ENCODE peak calls at places on chromosomes 4 and X, in six cellular contexts. One of them, this sample, is unnamed. For H3K36me3 and H3K4me1, the result is how much of the 10 kb centered on the place peaks cover.

GRCh38 chr4:14800977-14801376 is 201.3 kb upstream of the CPEB2 start:
- DNase-seq in OCI-LY7: no peak
- DNase-seq in pancreas: no peak
- DNase-seq in aorta: no peak
- DNase-seq in mesenchymal stem cell: no peak
- DNase-seq in left ventricle myocardium inferior: no peak
- DNase-seq in this sample: no peak

GRCh38 chrX:35664838-35665237 is 133.3 kb upstream of the MAGEB16 start:
- DNase-seq in OCI-LY7: no peak
- DNase-seq in pancreas: no peak
- DNase-seq in aorta: no peak
- DNase-seq in mesenchymal stem cell: peak
- DNase-seq in left ventricle myocardium inferior: no peak
- DNase-seq in this sample: no peak

GRCh38 chrX:22467571-22467970 is 194.9 kb downstream of the CBLL2 start:
- DNase-seq in OCI-LY7: no peak
- DNase-seq in pancreas: no peak
- DNase-seq in aorta: no peak
- DNase-seq in mesenchymal stem cell: no peak
- DNase-seq in left ventricle myocardium inferior: no peak
- DNase-seq in this sample: no peak

GRCh38 chrX:28099166-28099565 is 117.9 kb upstream of the DCAF8L1 start:
- DNase-seq in OCI-LY7: no peak
- DNase-seq in pancreas: no peak
- DNase-seq in aorta: no peak
- DNase-seq in mesenchymal stem cell: no peak
- DNase-seq in left ventricle myocardium inferior: no peak
- DNase-seq in this sample: no peak

GRCh38 chrX:119427024-119427794 is 28.1 kb downstream of the SLC25A43 start:
- DNase-seq in OCI-LY7: peak
- DNase-seq in pancreas: no peak
- DNase-seq in aorta: no peak
- DNase-seq in mesenchymal stem cell: peak
- DNase-seq in left ventricle myocardium inferior: peak
- DNase-seq in this sample: no peak

GRCh38 chr4:143700420-143701352 is at the start of gene FREM3:
- DNase-seq in OCI-LY7: no peak
- DNase-seq in pancreas: peak
- DNase-seq in aorta: no peak
- DNase-seq in mesenchymal stem cell: no peak
- DNase-seq in left ventricle myocardium inferior: no peak
- DNase-seq in this sample: no peak

GRCh38 chr4:160745126-160745525 is 1418.7 kb downstream of the FSTL5 start:
- DNase-seq in OCI-LY7: no peak
- DNase-seq in pancreas: no peak
- DNase-seq in aorta: no peak
- DNase-seq in mesenchymal stem cell: no peak
- DNase-seq in left ventricle myocardium inferior: no peak
- DNase-seq in this sample: no peak

GRCh38 chr4:47746122-47746521 is 91.7 kb downstream of the CORIN start:
- DNase-seq in OCI-LY7: no peak
- DNase-seq in pancreas: no peak
- DNase-seq in aorta: no peak
- DNase-seq in mesenchymal stem cell: no peak
- DNase-seq in left ventricle myocardium inferior: no peak
- DNase-seq in this sample: no peak

GRCh38 chrX:70422886-70423336 is at the start of gene GDPD2:
- DNase-seq in OCI-LY7: no peak
- DNase-seq in pancreas: peak
- DNase-seq in aorta: no peak
- DNase-seq in mesenchymal stem cell: no peak
- DNase-seq in left ventricle myocardium inferior: no peak
- DNase-seq in this sample: no peak

GRCh38 chr4:57575465-57575864 is 465.3 kb upstream of the IGFBP7 start:
- DNase-seq in OCI-LY7: no peak
- DNase-seq in pancreas: no peak
- DNase-seq in aorta: no peak
- DNase-seq in mesenchymal stem cell: no peak
- DNase-seq in left ventricle myocardium inferior: no peak
- DNase-seq in this sample: no peak

GRCh38 chr4:19473569-19473968 is 778.1 kb upstream of the SLIT2 start:
- DNase-seq in OCI-LY7: no peak
- DNase-seq in pancreas: no peak
- DNase-seq in aorta: no peak
- DNase-seq in mesenchymal stem cell: no peak
- DNase-seq in left ventricle myocardium inferior: no peak
- DNase-seq in this sample: no peak

GRCh38 chr4:187598246-187598645 is 397.3 kb upstream of the ZFP42 start:
- DNase-seq in OCI-LY7: no peak
- DNase-seq in pancreas: no peak
- DNase-seq in aorta: no peak
- DNase-seq in mesenchymal stem cell: no peak
- DNase-seq in left ventricle myocardium inferior: no peak
- DNase-seq in this sample: no peak

GRCh38 chr4:121720109-121720508 is 23.3 kb upstream of the ANXA5 start:
- DNase-seq in OCI-LY7: no peak
- DNase-seq in pancreas: no peak
- DNase-seq in aorta: no peak
- DNase-seq in mesenchymal stem cell: no peak
- DNase-seq in left ventricle myocardium inferior: no peak
- DNase-seq in this sample: no peak

GRCh38 chr4:173793937-173794510 is 264.0 kb upstream of the HAND2 start:
- DNase-seq in OCI-LY7: no peak
- DNase-seq in pancreas: no peak
- DNase-seq in aorta: no peak
- DNase-seq in mesenchymal stem cell: peak
- DNase-seq in left ventricle myocardium inferior: no peak
- DNase-seq in this sample: no peak

GRCh38 chr4:155164705-155165104 is 43.7 kb upstream of the NPY2R start:
- DNase-seq in OCI-LY7: no peak
- DNase-seq in pancreas: no peak
- DNase-seq in aorta: no peak
- DNase-seq in mesenchymal stem cell: no peak
- DNase-seq in left ventricle myocardium inferior: no peak
- DNase-seq in this sample: no peak

GRCh38 chrX:41556958-41557357 is 109.8 kb downstream of the NYX start:
- DNase-seq in OCI-LY7: peak
- DNase-seq in pancreas: no peak
- DNase-seq in aorta: no peak
- DNase-seq in mesenchymal stem cell: no peak
- DNase-seq in left ventricle myocardium inferior: no peak
- DNase-seq in this sample: no peak

GRCh38 chr4:89753601-89754066 is 83.3 kb downstream of the SNCA start:
- DNase-seq in OCI-LY7: no peak
- DNase-seq in pancreas: no peak
- DNase-seq in aorta: no peak
- DNase-seq in mesenchymal stem cell: peak
- DNase-seq in left ventricle myocardium inferior: no peak
- DNase-seq in this sample: no peak

DNA sequence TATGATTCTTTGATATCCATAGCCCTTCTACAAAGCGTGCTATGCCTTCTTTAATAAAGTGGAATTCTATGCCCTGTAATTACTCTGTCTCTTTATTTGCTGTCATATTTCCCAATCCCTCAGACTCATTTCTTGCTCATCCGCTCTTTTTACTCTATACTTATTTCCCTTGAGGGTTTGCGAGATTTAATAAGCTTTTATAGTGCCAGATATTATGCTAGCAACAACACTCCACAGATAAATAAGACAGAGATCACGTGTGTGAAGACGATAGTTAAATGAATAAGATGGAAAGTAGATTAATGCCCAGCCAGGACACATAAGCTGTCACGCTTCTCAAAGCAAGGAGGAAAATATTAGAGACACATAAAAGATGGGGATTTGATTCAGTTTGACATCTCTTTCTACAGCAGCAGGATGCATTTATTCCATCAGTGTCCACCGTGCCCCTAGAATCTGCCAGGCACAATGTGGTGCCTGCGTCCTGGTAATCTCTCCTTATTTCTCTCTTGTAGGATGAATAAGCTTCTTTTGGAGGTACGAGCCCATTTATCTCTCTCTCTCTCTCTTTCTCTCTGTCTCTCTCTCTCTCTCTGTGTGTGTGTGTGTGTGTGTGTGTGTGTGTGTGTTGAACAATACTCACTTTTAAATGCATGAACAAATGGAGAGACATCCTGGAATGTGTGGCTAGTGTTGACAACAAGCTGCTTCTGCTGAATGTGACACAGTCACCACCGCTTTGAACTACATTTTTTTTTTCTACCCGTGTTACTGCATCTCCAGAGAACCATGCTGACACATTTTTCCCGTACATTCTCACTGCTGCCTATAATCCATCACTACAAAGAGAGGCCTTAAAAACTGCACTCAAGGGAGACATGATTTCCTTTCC is 48.2 kb downstream of the TMEM156 start:
- DNase-seq in OCI-LY7: no peak
- DNase-seq in pancreas: no peak
- DNase-seq in aorta: no peak
- DNase-seq in mesenchymal stem cell: peak
- DNase-seq in left ventricle myocardium inferior: no peak
- DNase-seq in this sample: no peak
- H3K36me3 ChIP-seq in OCI-LY7: under half
- H3K36me3 ChIP-seq in pancreas: under half
- H3K36me3 ChIP-seq in aorta: under half
- H3K36me3 ChIP-seq in mesenchymal stem cell: under half
- H3K36me3 ChIP-seq in left ventricle myocardium inferior: under half
- H3K36me3 ChIP-seq in this sample: under half

GRCh38 chr4:145898926-145899531 is 39.6 kb downstream of the ZNF827 start:
- DNase-seq in OCI-LY7: no peak
- DNase-seq in pancreas: no peak
- DNase-seq in aorta: no peak
- DNase-seq in mesenchymal stem cell: no peak
- DNase-seq in left ventricle myocardium inferior: no peak
- DNase-seq in this sample: no peak

GRCh38 chr4:145891958-145892357 is 46.7 kb downstream of the ZNF827 start:
- DNase-seq in OCI-LY7: no peak
- DNase-seq in pancreas: no peak
- DNase-seq in aorta: no peak
- DNase-seq in mesenchymal stem cell: no peak
- DNase-seq in left ventricle myocardium inferior: no peak
- DNase-seq in this sample: no peak

GRCh38 chr4:145890689-145891088 is 47.9 kb downstream of the ZNF827 start:
- DNase-seq in OCI-LY7: no peak
- DNase-seq in pancreas: no peak
- DNase-seq in aorta: no peak
- DNase-seq in mesenchymal stem cell: no peak
- DNase-seq in left ventricle myocardium inferior: no peak
- DNase-seq in this sample: no peak

GRCh38 chr4:145899886-145900466 is 38.6 kb downstream of the ZNF827 start:
- DNase-seq in OCI-LY7: no peak
- DNase-seq in pancreas: no peak
- DNase-seq in aorta: no peak
- DNase-seq in mesenchymal stem cell: no peak
- DNase-seq in left ventricle myocardium inferior: no peak
- DNase-seq in this sample: no peak

GRCh38 chr4:145895056-145895455 is 43.6 kb downstream of the ZNF827 start:
- DNase-seq in OCI-LY7: no peak
- DNase-seq in pancreas: no peak
- DNase-seq in aorta: no peak
- DNase-seq in mesenchymal stem cell: no peak
- DNase-seq in left ventricle myocardium inferior: no peak
- DNase-seq in this sample: no peak
- H3K4me1 ChIP-seq in OCI-LY7: under half
- H3K4me1 ChIP-seq in pancreas: under half
- H3K4me1 ChIP-seq in aorta: under half
- H3K4me1 ChIP-seq in mesenchymal stem cell: under half
- H3K4me1 ChIP-seq in left ventricle myocardium inferior: under half
- H3K4me1 ChIP-seq in this sample: under half

GRCh38 chrX:153722704-153723350 is 1.4 kb downstream of the BCAP31 start:
- DNase-seq in OCI-LY7: no peak
- DNase-seq in pancreas: peak
- DNase-seq in aorta: no peak
- DNase-seq in mesenchymal stem cell: peak
- DNase-seq in left ventricle myocardium inferior: no peak
- DNase-seq in this sample: no peak

GRCh38 chrX:153719701-153720100 is 4.5 kb downstream of the BCAP31 start:
- DNase-seq in OCI-LY7: no peak
- DNase-seq in pancreas: no peak
- DNase-seq in aorta: no peak
- DNase-seq in mesenchymal stem cell: no peak
- DNase-seq in left ventricle myocardium inferior: no peak
- DNase-seq in this sample: no peak

GRCh38 chrX:153714256-153714655 is 9.9 kb downstream of the BCAP31 start:
- DNase-seq in OCI-LY7: no peak
- DNase-seq in pancreas: no peak
- DNase-seq in aorta: no peak
- DNase-seq in mesenchymal stem cell: no peak
- DNase-seq in left ventricle myocardium inferior: no peak
- DNase-seq in this sample: no peak

GRCh38 chrX:153719238-153719637 is 4.9 kb downstream of the BCAP31 start:
- DNase-seq in OCI-LY7: no peak
- DNase-seq in pancreas: no peak
- DNase-seq in aorta: no peak
- DNase-seq in mesenchymal stem cell: no peak
- DNase-seq in left ventricle myocardium inferior: no peak
- DNase-seq in this sample: no peak

GRCh38 chrX:153717445-153717844 is 6.7 kb downstream of the BCAP31 start:
- DNase-seq in OCI-LY7: no peak
- DNase-seq in pancreas: no peak
- DNase-seq in aorta: no peak
- DNase-seq in mesenchymal stem cell: no peak
- DNase-seq in left ventricle myocardium inferior: no peak
- DNase-seq in this sample: no peak
- H3K36me3 ChIP-seq in OCI-LY7: half or more
- H3K36me3 ChIP-seq in pancreas: under half
- H3K36me3 ChIP-seq in aorta: under half
- H3K36me3 ChIP-seq in mesenchymal stem cell: half or more
- H3K36me3 ChIP-seq in left ventricle myocardium inferior: under half
- H3K36me3 ChIP-seq in this sample: half or more

GRCh38 chrX:42941671-42942070 is 163.7 kb upstream of the PPP1R2C start:
- DNase-seq in OCI-LY7: no peak
- DNase-seq in pancreas: no peak
- DNase-seq in aorta: no peak
- DNase-seq in mesenchymal stem cell: no peak
- DNase-seq in left ventricle myocardium inferior: no peak
- DNase-seq in this sample: no peak
- H3K4me1 ChIP-seq in OCI-LY7: under half
- H3K4me1 ChIP-seq in pancreas: under half
- H3K4me1 ChIP-seq in aorta: under half
- H3K4me1 ChIP-seq in mesenchymal stem cell: under half
- H3K4me1 ChIP-seq in left ventricle myocardium inferior: under half
- H3K4me1 ChIP-seq in this sample: under half

DNA sequence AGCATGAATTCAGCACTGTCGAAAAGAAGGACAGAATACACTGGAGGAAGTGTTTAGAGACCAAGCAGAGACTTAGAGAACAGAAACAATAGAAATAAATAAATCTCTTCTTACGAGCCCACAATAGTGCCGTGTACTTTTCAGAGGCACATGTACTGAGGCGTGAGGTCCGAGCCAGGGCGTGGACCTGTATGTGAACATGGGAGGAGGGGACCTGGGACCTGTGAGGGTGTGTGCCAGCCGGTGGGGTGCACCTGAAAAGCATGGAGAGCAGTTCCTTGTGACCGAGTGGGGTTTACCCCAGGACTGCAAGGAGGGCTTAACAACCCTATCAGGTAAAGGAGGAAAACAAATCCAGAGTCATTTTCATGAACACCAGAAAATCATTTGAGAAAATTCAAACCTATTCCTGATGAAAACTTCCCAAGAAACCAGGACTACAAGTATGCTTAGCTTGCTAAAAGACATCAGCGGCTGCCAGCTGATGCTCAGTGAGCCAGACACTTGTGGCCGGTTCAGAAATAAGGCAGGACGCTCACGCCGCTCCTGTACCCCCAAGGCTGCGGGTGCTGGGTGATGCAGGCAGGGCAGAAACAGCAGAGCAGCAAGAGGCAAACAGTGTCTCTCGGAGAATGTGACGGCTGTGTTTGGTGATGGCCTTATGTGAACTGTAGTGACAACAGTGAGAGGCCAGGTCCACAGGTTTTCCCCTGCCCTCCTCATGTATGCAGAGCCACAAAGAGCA is 37.1 kb downstream of the NELFA start:
- DNase-seq in OCI-LY7: no peak
- DNase-seq in pancreas: no peak
- DNase-seq in aorta: peak
- DNase-seq in mesenchymal stem cell: no peak
- DNase-seq in left ventricle myocardium inferior: no peak
- DNase-seq in this sample: no peak
- H3K36me3 ChIP-seq in OCI-LY7: half or more
- H3K36me3 ChIP-seq in pancreas: under half
- H3K36me3 ChIP-seq in aorta: under half
- H3K36me3 ChIP-seq in mesenchymal stem cell: half or more
- H3K36me3 ChIP-seq in left ventricle myocardium inferior: under half
- H3K36me3 ChIP-seq in this sample: under half